ENCODE peak calls at places on chromosome X, in six cellular contexts. A is body of pancreas, P is A549, F is HCT116, N is breast epithelium, S is ovary. O is an unnamed sample. For H3K4me1, the result is how much of the 10 kb centered on the place peaks cover.

GRCh38 chrX:65723706-65724105 is 56.3 kb downstream of the MSN start:
- DNase-seq in P (no peak), F (no peak), S (no peak), A (no peak), N (no peak), O (no peak)

GRCh38 chrX:149877636-149878035 is 3.3 kb upstream of the MAGEA8 start:
- DNase-seq in P (peak), S (no peak), N (no peak), F (no peak), A (no peak), O (no peak)

GRCh38 chrX:110944793-110945466 is 149.3 kb upstream of the CHRDL1 start:
- DNase-seq in F (no peak), N (peak), P (no peak), A (peak), S (peak), O (no peak)

GRCh38 chrX:130896026-130896425 is 7.0 kb downstream of the ENOX2 start:
- DNase-seq in N (no peak), A (no peak), S (no peak), P (no peak), F (no peak), O (no peak)

GRCh38 chrX:128975716-128976115 is 547.6 kb downstream of the SMARCA1 start:
- DNase-seq in N (no peak), A (peak), P (peak), F (no peak), S (peak), O (no peak)

GRCh38 chrX:1443496-1444075 is 9.1 kb downstream of the ASMTL start:
- DNase-seq in A (no peak), N (no peak), F (no peak), P (no peak), S (no peak), O (no peak)

GRCh38 chrX:39840141-39841126 is 257.3 kb downstream of the BCOR start:
- DNase-seq in A (no peak), S (no peak), P (no peak), N (peak), F (no peak), O (no peak)

GRCh38 chrX:39856472-39857121 is 241.2 kb downstream of the BCOR start:
- DNase-seq in P (no peak), A (no peak), N (no peak), S (no peak), F (no peak), O (no peak)

GRCh38 chrX:42269186-42269585 is 345.8 kb upstream of the CASK start:
- DNase-seq in S (no peak), F (no peak), P (no peak), A (no peak), N (no peak), O (no peak)

GRCh38 chrX:17580529-17581155 is 156.7 kb upstream of the SCML1 start:
- DNase-seq in F (no peak), P (no peak), A (no peak), N (no peak), S (no peak), O (no peak)

GRCh38 chrX:129793604-129794191 is 13.9 kb downstream of the SASH3 start:
- DNase-seq in N (no peak), S (no peak), F (no peak), A (no peak), P (no peak), O (no peak)

GRCh38 chrX:77070108-77070918 is 376.9 kb upstream of the FGF16 start:
- DNase-seq in A (no peak), F (no peak), N (no peak), S (no peak), P (no peak), O (no peak)

GRCh38 chrX:46582964-46583363 is 9.4 kb downstream of the CHST7 start:
- DNase-seq in N (peak), F (no peak), S (no peak), A (peak), P (peak), O (no peak)

GRCh38 chrX:77771601-77772000 is 14.4 kb downstream of the ATRX start:
- DNase-seq in F (no peak), P (no peak), S (no peak), A (no peak), N (no peak), O (no peak)

DNA sequence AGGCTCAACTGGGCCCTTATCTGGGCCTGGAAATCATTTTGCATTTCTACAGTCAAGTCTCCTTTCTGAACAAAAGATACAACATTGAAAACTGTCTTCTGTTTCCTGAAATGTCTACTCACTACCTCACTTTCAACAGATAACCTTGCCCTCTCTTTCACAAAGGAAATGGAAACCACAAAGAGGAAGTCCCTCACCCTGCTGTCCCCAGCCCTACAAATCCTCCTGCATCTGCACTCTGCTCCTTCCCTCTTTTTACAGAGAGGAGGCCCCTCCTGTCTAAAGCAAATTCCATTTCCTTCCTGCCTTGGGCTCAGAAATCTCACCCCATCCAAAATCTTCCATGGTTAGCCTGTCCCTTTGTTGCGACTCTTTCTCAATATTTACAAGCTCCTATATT is 24.8 kb upstream of the CYBB start:
- DNase-seq in F (no peak), A (peak), P (no peak), S (no peak), N (no peak), O (no peak)
- H3K27ac ChIP-seq in F (no peak), A (no peak), P (no peak), S (no peak), N (no peak), O (no peak)

DNA sequence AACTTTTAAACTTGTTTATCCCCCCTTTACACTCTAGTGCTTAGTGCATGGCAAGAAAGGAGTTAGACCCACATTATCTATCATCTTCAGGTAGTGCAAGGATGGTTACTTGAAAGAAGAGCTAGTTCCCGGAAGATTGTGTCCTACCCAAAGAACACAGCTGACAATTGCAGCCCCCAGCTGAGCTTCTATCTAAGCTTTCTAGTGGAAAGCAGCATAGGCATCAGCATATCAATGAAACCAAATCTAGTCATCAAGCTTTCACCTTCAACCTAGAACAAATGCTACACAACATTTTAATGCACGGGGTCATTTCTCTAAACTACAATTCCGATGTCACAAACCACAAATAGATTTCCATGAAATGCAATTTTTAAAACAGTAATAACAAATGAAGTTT is 88.9 kb upstream of the TFDP3 start:
- DNase-seq in A (no peak), N (no peak), P (no peak), S (no peak), F (no peak), O (no peak)
- H3K4me1 ChIP-seq in A (under half), N (under half), P (under half), S (under half), F (under half), O (under half)

GRCh38 chrX:71060127-71060526 is 8.0 kb downstream of the SNX12 start:
- DNase-seq in P (no peak), N (no peak), S (no peak), F (no peak), A (no peak), O (no peak)
- TF ChIP-seq POLR2A in P (no peak), N (no peak), S (no peak), F (no peak), A (no peak), O (no peak)

DNA sequence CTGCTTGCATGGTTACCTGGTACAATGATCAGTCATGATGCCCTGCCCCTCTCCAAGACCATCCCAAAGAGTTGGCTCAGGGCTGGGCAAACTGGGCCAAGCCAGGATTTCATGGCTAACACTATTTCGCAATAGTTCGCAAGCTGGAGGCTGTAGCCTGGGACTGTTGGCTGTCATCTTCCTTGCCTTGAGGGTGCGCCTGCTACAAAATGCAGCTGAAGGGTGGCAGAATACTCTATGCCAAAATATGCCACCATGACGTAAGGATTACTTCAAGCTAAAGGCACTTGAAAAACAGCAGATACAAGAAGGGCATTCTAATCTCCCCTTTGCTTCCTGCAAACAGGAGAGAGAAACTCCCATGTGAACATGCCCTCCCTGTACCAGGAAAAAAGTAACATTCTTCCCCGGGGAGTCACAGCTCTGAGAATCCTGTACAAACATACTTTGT is 21.0 kb downstream of the SAT1 start:
- DNase-seq in F (no peak), A (peak), N (peak), S (no peak), P (peak), O (no peak)
- H3K27ac ChIP-seq in F (peak), A (peak), N (peak), S (no peak), P (peak), O (no peak)

GRCh38 chrX:119325456-119325855 is 73.7 kb upstream of the SLC25A43 start:
- DNase-seq in S (no peak), A (no peak), F (no peak), P (no peak), N (no peak), O (no peak)
- H3K4me1 ChIP-seq in S (under half), A (under half), F (under half), P (under half), N (under half), O (under half)

O was measured in esophagus muscularis mucosa.